ENCODE peak calls at places on chromosome 3, in six cellular contexts. O is fibroblast of the aortic adventitia, D is left ventricle myocardium inferior, K is GM12865, P is nephron progenitor cell, T is MCF 10A. Q is an unnamed sample.
A peak's percentile ranks its signal among the peaks of the same experiment; 100 is the strongest.

GRCh38 chr3:124812291-124813265 is 74.6 kb downstream of the ITGB5 start:
- DNase-seq in O (peak; percentile 99), D (peak; percentile 70), K (no peak), P (no peak), T (peak; percentile 94), Q (peak; percentile 28)

GRCh38 chr3:43970351-43970750 is 271.3 kb upstream of the TOPAZ1 start:
- DNase-seq in O (no peak), D (no peak), K (no peak), P (no peak), T (no peak), Q (no peak)

GRCh38 chr3:65422154-65422553 is 616.6 kb downstream of the MAGI1 start:
- DNase-seq in O (no peak), D (no peak), K (no peak), P (no peak), T (no peak), Q (no peak)

GRCh38 chr3:158600787-158601186 is 29.8 kb downstream of the MLF1 start:
- DNase-seq in O (no peak), D (no peak), K (no peak), P (no peak), T (no peak), Q (no peak)

GRCh38 chr3:176855213-176855612 is 342.1 kb downstream of the TBL1XR1 start:
- DNase-seq in O (no peak), D (no peak), K (no peak), P (no peak), T (no peak), Q (no peak)

GRCh38 chr3:13452490-13453335 is 27.4 kb upstream of the HDAC11 start:
- DNase-seq in O (peak; percentile 72), D (no peak), K (peak; percentile 64), P (no peak), T (peak; percentile 74), Q (peak; percentile 65)

GRCh38 chr3:180048108-180048507 is 11.4 kb upstream of the PEX5L start:
- DNase-seq in O (no peak), D (no peak), K (peak; percentile 29), P (no peak), T (no peak), Q (peak; percentile 10)

GRCh38 chr3:37571269-37571668 is 290.4 kb upstream of the CTDSPL start:
- DNase-seq in O (peak; percentile 11), D (no peak), K (no peak), P (no peak), T (no peak), Q (no peak)

GRCh38 chr3:176167272-176167671 is 1030.0 kb downstream of the TBL1XR1 start:
- DNase-seq in O (no peak), D (no peak), K (no peak), P (no peak), T (peak; percentile 33), Q (no peak)

GRCh38 chr3:53820084-53820483 is 26.1 kb downstream of the CHDH start:
- DNase-seq in O (no peak), D (no peak), K (no peak), P (no peak), T (no peak), Q (no peak)

GRCh38 chr3:71579934-71580318 is 3.6 kb downstream of the FOXP1 start:
- DNase-seq in O (peak; percentile 63), D (no peak), K (no peak), P (peak; percentile 15), T (peak; percentile 62), Q (no peak)

GRCh38 chr3:153293222-153293621 is 131.2 kb downstream of the RAP2B start:
- DNase-seq in O (peak; percentile 79), D (no peak), K (no peak), P (no peak), T (peak; percentile 81), Q (no peak)

GRCh38 chr3:103056953-103057450 is 622.2 kb downstream of the ZPLD1 start:
- DNase-seq in O (no peak), D (no peak), K (no peak), P (no peak), T (no peak), Q (no peak)

GRCh38 chr3:154730221-154730620 is 300.2 kb upstream of the GPR149 start:
- DNase-seq in O (peak; percentile 9), D (no peak), K (no peak), P (no peak), T (peak; percentile 15), Q (no peak)

GRCh38 chr3:8869613-8870012 is 93.7 kb downstream of the RAD18 start:
- DNase-seq in O (peak; percentile 83), D (no peak), K (no peak), P (no peak), T (peak; percentile 89), Q (no peak)

GRCh38 chr3:133763797-133764734 is 17.9 kb downstream of the TF start:
- DNase-seq in O (peak; percentile 8), D (no peak), K (no peak), P (no peak), T (no peak), Q (no peak)

GRCh38 chr3:183265157-183265642 is 12.1 kb downstream of the B3GNT5 start:
- DNase-seq in O (no peak), D (peak; percentile 32), K (no peak), P (peak; percentile 36), T (peak; percentile 52), Q (no peak)

GRCh38 chr3:13494463-13495350 is 14.6 kb downstream of the HDAC11 start:
- DNase-seq in O (peak; percentile 42), D (peak; percentile 18), K (peak; percentile 46), P (peak; percentile 51), T (peak; percentile 23), Q (no peak)

GRCh38 chr3:115814778-115815380 is 191.6 kb downstream of the GAP43 start:
- DNase-seq in O (peak; percentile 85), D (peak; percentile 58), K (peak; percentile 46), P (peak; percentile 84), T (peak; percentile 85), Q (peak; percentile 49)

GRCh38 chr3:62559831-62560445 is 186.6 kb upstream of the FEZF2 start:
- DNase-seq in O (peak; percentile 75), D (no peak), K (peak; percentile 9), P (no peak), T (peak; percentile 27), Q (no peak)
- TF ChIP-seq CTCF in O (peak; percentile 70), D (peak; percentile 45), K (peak; percentile 13), P (peak; percentile 48), T (peak; percentile 44), Q (peak; percentile 29)

GRCh38 chr3:143895805-143896204 is 47.5 kb upstream of the SLC9A9 start:
- DNase-seq in O (peak; percentile 39), D (no peak), K (peak; percentile 21), P (no peak), T (peak; percentile 26), Q (peak; percentile 47)
- TF ChIP-seq CTCF in O (peak; percentile 16), D (peak; percentile 28), K (no peak), P (peak; percentile 8), T (no peak), Q (no peak)

DNA sequence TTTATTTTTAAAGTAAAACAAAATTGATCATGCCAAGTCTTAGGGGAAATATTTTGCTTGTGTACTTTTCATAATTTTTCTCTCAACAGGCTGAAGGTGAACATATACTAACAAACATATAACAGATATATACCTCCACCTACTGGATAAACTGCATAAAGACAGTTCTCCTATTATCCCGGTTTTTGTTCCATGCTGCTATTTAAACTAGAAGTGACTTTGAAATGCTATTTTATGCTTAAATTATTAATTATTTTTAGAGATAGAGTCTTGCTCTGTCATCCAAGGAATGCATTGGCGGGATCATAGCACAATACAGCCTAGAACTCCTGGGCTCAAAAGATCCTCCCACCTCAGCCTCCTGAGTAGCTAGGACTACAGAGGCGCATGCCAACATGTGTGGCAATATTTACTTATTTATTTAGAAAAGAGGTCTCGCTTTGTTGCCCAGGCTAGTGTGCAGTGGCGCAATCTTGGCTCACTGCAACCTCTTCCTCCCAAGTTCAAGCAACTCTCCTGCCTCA is 49.8 kb downstream of the ST3GAL6 start:
- DNase-seq in O (peak; percentile 70), D (no peak), K (peak; percentile 36), P (no peak), T (peak; percentile 69), Q (peak; percentile 13)
- TF ChIP-seq CTCF in O (peak; percentile 49), D (peak; percentile 74), K (peak; percentile 41), P (peak; percentile 64), T (peak; percentile 56), Q (peak; percentile 15)

DNA sequence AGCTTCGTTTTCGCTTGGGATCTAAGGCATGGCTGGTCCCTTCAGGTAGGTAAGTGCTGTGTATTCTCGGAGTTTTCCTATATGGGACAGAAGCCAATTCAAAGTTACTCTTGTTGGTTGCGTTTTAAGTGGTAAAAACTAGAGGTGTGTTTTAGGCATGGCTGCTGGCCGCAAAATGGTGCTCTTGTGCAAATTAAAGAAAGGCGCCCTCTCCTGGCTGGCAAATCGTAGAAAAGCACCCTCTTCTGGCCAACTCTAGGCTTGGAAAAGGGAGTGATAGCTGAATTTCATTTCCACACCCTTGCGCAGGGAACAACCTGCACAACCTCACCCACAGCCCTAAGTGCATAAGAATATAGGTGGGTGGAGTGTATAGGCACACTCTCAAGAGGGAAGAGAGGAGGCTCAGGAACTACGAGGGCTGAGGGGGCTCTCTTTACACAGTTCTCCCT is 23.5 kb downstream of the DRD3 start:
- DNase-seq in O (peak; percentile 30), D (peak; percentile 16), K (peak; percentile 55), P (peak; percentile 18), T (peak; percentile 26), Q (peak; percentile 27)
- TF ChIP-seq CTCF in O (peak; percentile 40), D (peak; percentile 48), K (peak; percentile 54), P (peak; percentile 24), T (peak; percentile 26), Q (peak; percentile 19)

GRCh38 chr3:122232485-122232884 is 49.0 kb downstream of the CASR start:
- DNase-seq in O (no peak), D (no peak), K (peak; percentile 22), P (no peak), T (no peak), Q (no peak)

GRCh38 chr3:122227036-122227781 is 43.7 kb downstream of the CASR start:
- DNase-seq in O (no peak), D (no peak), K (no peak), P (no peak), T (no peak), Q (no peak)

GRCh38 chr3:122231781-122232180 is 48.3 kb downstream of the CASR start:
- DNase-seq in O (no peak), D (no peak), K (no peak), P (no peak), T (no peak), Q (no peak)

GRCh38 chr3:122233109-122233952 is 49.9 kb downstream of the CASR start:
- DNase-seq in O (no peak), D (no peak), K (peak; percentile 87), P (no peak), T (no peak), Q (peak; percentile 45)

DNA sequence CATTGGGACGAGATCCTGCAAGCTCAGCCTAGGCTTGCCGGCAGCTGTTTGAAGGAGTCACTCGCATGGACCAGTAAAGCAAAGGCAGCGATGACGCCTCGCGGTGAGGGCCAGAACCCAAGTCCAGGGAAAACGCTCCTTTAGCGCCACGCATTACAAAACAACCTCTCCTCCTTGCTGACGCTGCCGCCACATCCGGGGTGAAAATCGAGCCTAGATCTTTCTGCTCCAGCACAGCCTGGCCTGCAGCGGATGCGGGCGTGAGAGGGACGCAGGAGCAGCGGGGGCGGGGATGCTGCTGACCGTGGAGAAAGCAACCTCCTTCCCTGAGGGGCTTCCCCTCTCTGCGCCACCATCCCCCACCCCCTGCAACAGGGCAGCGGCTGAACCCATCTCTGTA is 46.7 kb downstream of the CASR start:
- DNase-seq in O (no peak), D (no peak), K (no peak), P (no peak), T (no peak), Q (no peak)
- TF ChIP-seq CTCF in O (no peak), D (no peak), K (no peak), P (no peak), T (no peak), Q (no peak)

GRCh38 chr3:80556728-80557127 is 788.9 kb upstream of the ROBO1 start:
- DNase-seq in O (no peak), D (no peak), K (no peak), P (no peak), T (no peak), Q (no peak)
- TF ChIP-seq CTCF in O (no peak), D (no peak), K (no peak), P (no peak), T (no peak), Q (no peak)